ENCODE peak calls at places on chromosome 15, in four cellular contexts. W, L, F and Z are unnamed samples.

GRCh38 chr15:70274255-70274654 is 176.5 kb upstream of the TLE3 start:
- DNase-seq in W (no peak), F (no peak), L (no peak), Z (no peak)

GRCh38 chr15:23857028-23857641 is 170.0 kb upstream of the NDN start:
- DNase-seq in F (peak), L (peak), W (peak), Z (no peak)

GRCh38 chr15:64051093-64051402 is 4.8 kb upstream of the DAPK2 start:
- DNase-seq in F (no peak), L (no peak), W (no peak), Z (no peak)

GRCh38 chr15:22808240-22808639 is 21.8 kb downstream of the NIPA1 start:
- DNase-seq in F (no peak), W (peak), L (no peak), Z (no peak)

GRCh38 chr15:42011074-42011473 is 9.8 kb downstream of the PLA2G4E start:
- DNase-seq in W (no peak), L (no peak), F (peak), Z (no peak)

GRCh38 chr15:92541197-92542190 is 114.1 kb downstream of the FAM174B start:
- DNase-seq in L (no peak), W (no peak), F (no peak), Z (no peak)

GRCh38 chr15:68626739-68627138 is 47.9 kb downstream of the CORO2B start:
- DNase-seq in W (no peak), L (no peak), F (no peak), Z (no peak)

GRCh38 chr15:80068578-80068977 is 9.1 kb downstream of the ZFAND6 start:
- DNase-seq in L (no peak), W (no peak), F (no peak), Z (no peak)

GRCh38 chr15:33279613-33280205 is 31.1 kb upstream of the RYR3 start:
- DNase-seq in W (no peak), L (no peak), F (no peak), Z (no peak)

GRCh38 chr15:47796339-47796738 is 79.0 kb downstream of the SEMA6D start:
- DNase-seq in W (no peak), L (no peak), F (no peak), Z (no peak)

GRCh38 chr15:52254331-52254730 is 41.3 kb downstream of the MYO5C start:
- DNase-seq in L (no peak), F (no peak), W (no peak), Z (no peak)

GRCh38 chr15:69544349-69545113 is 91.9 kb downstream of the RPLP1 start:
- DNase-seq in W (no peak), L (no peak), F (no peak), Z (no peak)

GRCh38 chr15:39631357-39631756 is 50.5 kb downstream of the THBS1 start:
- DNase-seq in W (no peak), L (no peak), F (no peak), Z (no peak)

GRCh38 chr15:101533371-101534140 is 44.0 kb upstream of the PCSK6 start:
- DNase-seq in L (no peak), F (no peak), W (no peak), Z (no peak)

DNA sequence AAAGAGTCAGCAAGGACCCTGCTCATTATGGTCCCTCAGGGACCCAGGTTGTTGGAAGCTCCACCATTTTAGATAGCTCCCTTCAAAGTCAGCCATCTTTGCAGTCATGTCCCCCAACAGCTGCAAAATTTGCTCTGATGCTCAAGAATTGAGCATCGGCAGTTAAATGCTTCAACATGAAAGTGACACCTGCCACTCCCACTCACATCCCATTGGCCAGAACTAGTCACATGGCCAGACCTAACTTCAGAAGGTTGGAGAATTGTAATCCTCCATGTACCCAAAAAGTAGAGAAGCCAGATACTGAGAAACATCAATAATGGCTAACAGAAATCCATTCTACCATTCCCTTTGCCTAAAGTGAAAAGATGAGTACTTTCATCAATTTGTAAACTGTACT is 171.5 kb upstream of the NR2E3 start:
- DNase-seq in W (no peak), F (no peak), L (no peak), Z (no peak)
- TF ChIP-seq CTCF in W (no peak), F (no peak), L (no peak), Z (no peak)

GRCh38 chr15:26632500-26632899 is 140.4 kb downstream of the GABRB3 start:
- DNase-seq in F (no peak), W (no peak), L (no peak), Z (no peak)

GRCh38 chr15:26628071-26628470 is 144.8 kb downstream of the GABRB3 start:
- DNase-seq in L (no peak), W (no peak), F (no peak), Z (no peak)

GRCh38 chr15:26630857-26631256 is 142.0 kb downstream of the GABRB3 start:
- DNase-seq in F (no peak), L (no peak), W (no peak), Z (no peak)

GRCh38 chr15:26631894-26632293 is 141.0 kb downstream of the GABRB3 start:
- DNase-seq in W (no peak), F (no peak), L (no peak), Z (no peak)

DNA sequence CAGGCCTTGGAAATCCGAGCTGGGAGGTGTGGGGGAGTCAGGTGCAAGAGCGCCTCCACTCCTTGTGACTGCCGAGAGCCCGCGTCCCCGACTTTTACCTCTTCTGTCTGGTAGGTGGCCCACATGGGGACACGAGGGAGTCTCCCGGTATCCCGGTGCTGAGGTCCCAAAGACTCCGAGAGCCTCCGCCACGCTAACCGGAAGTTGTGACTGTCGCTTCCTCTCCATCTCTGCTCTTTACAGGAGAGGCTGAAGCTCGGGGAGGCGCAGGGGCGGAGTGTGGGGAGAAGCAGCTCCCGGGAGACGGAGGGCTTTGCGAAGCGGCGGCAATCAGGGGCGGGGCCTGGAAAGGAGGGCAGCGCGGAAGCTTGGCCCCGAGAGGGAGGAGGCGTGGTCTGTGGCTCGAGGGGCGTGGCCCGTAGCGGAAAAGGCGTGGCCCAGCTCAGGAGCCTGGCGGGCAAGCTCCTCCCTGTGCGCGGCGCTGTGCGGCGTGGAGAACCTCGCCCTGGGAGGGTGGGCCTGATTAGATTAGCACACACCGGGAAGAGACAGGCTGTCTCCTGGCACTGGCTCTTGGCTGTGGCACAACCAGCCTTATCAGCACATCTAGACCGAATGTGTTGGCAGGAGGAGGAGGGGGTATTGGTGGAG is 143.9 kb downstream of the GABRB3 start:
- DNase-seq in F (no peak), W (peak), L (peak), Z (peak)
- TF ChIP-seq CTCF in F (no peak), W (no peak), L (no peak), Z (no peak)

GRCh38 chr15:74134387-74135027 is 4.1 kb downstream of the ISLR2 start:
- DNase-seq in W (peak), F (no peak), L (no peak), Z (no peak)
- TF ChIP-seq CTCF in W (peak), F (no peak), L (peak), Z (no peak)

DNA sequence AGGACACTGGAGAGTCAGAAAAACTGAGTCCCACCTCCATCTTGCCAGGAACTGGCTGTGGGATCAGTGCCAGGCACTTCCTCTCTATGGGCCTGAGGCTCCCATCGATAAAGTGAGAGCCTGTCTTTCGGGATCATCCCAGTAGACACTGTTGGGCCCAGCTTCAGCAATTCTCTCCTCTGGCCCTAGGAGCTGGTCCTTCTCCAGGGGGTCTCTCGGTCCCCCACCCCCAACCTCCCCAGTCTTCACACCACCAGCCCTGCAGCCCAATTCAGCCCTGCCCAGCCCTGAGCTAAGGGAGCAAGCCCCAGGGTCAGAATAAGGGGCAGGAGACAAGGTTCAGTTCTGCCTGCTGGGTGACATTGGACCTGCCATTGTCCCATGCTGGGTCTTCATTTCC is 4.5 kb upstream of the LCTL start:
- DNase-seq in F (no peak), W (no peak), L (no peak), Z (no peak)
- TF ChIP-seq CTCF in F (no peak), W (no peak), L (no peak), Z (no peak)

GRCh38 chr15:91265431-91265940 is 165.4 kb downstream of the SV2B start:
- DNase-seq in L (no peak), F (no peak), W (no peak), Z (no peak)

GRCh38 chr15:91271565-91272153 is 171.6 kb downstream of the SV2B start:
- DNase-seq in W (peak), F (peak), L (peak), Z (peak)

GRCh38 chr15:91264651-91265351 is 164.7 kb downstream of the SV2B start:
- DNase-seq in F (no peak), W (no peak), L (no peak), Z (no peak)

GRCh38 chr15:91270747-91271146 is 170.7 kb downstream of the SV2B start:
- DNase-seq in L (no peak), W (no peak), F (no peak), Z (no peak)

DNA sequence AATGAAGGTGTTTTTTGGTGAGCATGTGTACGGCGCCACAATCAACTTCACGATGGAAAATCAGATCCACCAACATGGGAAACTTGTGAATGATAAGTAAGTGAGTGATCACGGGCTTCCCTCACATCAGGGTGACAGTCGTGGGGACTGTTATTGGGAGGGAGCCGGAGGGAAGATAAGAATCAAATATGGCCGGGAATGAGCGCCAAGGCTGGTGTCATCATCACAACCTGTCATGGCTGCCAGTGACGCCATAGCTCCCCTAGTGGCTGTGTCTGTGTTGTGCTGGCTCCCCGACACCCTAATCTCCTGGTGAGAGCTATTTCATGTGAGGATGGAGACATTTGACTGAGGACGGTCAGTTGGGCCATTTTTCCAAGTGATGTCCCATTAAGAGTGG is 168.5 kb downstream of the SV2B start:
- DNase-seq in W (no peak), L (no peak), F (peak), Z (no peak)
- TF ChIP-seq CTCF in W (no peak), L (peak), F (peak), Z (no peak)

GRCh38 chr15:36591534-36592411 is 12.3 kb downstream of the CDIN1 start:
- DNase-seq in F (no peak), L (peak), W (no peak), Z (no peak)
- TF ChIP-seq CTCF in F (no peak), L (no peak), W (no peak), Z (no peak)

DNA sequence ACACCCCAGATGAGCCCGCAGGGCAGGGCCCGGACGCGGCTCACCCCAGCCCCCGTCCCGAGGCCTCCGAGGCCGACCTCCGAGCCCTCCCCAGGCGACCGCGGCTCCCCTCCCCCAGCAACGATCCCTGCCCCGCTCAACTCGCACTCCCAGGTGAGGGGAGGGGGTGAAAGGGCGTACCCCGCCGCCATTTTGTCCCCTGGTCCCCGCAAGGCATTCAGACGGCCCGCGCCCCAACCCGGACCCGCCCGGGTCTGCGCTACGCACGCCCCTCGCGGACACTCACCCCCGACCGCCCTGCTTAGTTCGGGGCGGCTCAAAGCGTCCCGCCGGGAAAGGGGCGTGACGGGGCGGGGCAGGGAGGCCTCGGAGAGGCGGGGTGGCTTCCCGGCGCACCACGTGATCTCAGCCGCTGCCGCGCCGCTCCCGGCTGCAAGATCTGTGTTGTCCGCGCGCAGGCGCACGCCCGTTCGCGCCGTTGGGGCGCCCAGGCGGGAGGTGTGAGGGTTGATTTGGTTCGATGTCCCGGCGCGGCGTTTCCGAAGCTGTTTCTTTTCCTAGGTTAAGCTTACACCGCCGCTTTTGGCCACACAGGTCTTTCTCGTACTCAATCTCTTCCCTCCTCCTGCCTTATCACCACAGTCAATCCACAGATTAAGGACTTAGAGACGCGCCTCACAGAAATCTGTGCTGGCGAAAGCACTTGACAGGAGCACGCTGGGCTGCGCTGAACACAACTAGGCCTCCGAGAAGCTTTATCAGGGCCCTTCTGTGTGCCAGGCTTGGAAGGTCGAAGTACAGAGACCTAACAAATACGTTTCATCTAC is at the start of gene SCAPER:
- DNase-seq in L (peak), F (peak), W (peak), Z (peak)
- TF ChIP-seq CTCF in L (no peak), F (no peak), W (no peak), Z (no peak)

DNA sequence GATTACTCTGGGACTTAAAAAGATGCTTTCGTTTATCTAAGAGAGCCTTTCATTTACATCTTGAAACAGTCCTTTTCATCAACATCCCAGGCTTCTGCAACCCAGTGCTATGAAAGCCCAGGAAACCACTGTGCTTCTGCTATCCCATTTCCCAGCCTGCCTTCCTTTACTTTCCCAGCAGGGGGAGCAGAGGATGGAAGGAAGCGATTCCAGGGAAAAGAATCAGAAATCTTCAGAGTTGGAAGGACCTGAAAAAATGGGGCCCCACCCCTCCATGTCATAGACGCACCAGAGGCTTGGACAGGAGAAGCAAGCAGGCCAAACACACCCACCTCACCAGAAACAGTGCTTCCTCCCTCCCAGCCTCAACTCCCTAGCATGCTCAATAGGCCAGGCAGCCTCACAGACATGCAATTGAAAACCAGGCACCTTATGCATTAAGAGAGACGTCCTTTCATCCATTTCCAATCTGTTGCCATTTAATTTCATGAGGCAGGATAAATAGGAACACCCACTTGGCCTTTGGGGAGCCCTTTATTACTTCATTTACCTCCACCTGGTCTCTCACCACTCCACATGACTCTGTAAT is 584.1 kb downstream of the NTRK3 start:
- DNase-seq in L (peak), W (no peak), F (no peak), Z (peak)
- TF ChIP-seq CTCF in L (peak), W (peak), F (peak), Z (peak)

GRCh38 chr15:28881170-28881569 is 4.6 kb upstream of the APBA2 start:
- DNase-seq in F (no peak), L (peak), W (no peak), Z (no peak)
- TF ChIP-seq CTCF in F (no peak), L (peak), W (no peak), Z (no peak)

DNA sequence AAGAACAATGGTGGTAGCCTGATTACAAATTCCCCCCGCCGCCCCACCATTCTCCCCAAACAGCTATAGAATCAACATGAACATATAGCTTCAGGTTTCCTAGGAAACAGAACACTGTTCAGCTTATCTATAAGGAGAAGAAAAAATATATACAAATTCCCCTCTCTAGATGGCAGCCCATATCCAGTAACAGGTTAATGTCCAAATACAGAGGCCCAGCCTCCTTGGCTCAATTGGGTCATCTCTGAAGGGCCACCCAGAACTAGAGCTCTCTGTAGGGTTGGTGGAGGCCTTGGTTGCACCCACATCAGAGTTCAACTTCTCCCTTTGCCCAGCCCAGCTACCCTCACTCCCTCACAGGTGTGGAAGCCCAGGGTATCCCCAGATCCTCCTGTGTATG is 91.5 kb upstream of the ADAMTS17 start:
- DNase-seq in F (no peak), L (no peak), W (no peak), Z (no peak)
- TF ChIP-seq CTCF in F (no peak), L (no peak), W (no peak), Z (no peak)